ENCODE peak calls at places on chromosomes 7 and 10, in six cellular contexts. B, K, Z, D, S and O are unnamed samples.

GRCh38 chr7:30475580-30475979 is 3.0 kb downstream of the NOD1 start:
- DNase-seq in S (no peak), K (no peak), B (peak; percentile 47), D (no peak), Z (no peak), O (no peak)

GRCh38 chr7:148303295-148304013 is 287.1 kb upstream of the C7orf33 start:
- DNase-seq in K (no peak), S (peak; percentile 35), D (no peak), B (peak; percentile 14), Z (no peak), O (no peak)

GRCh38 chr10:15333909-15334649 is 37.0 kb downstream of the FAM171A1 start:
- DNase-seq in D (no peak), Z (no peak), B (peak; percentile 62), K (no peak), S (peak; percentile 33), O (no peak)

GRCh38 chr7:158544708-158545107 is 42.9 kb downstream of the PTPRN2 start:
- DNase-seq in S (no peak), K (no peak), D (no peak), B (no peak), Z (no peak), O (no peak)

GRCh38 chr10:121853950-121854349 is 73.9 kb downstream of the ATE1 start:
- DNase-seq in Z (no peak), D (no peak), K (no peak), B (no peak), S (no peak), O (no peak)

GRCh38 chr10:75246506-75246905 is 10.7 kb upstream of the COMTD1 start:
- DNase-seq in B (no peak), Z (no peak), K (no peak), D (no peak), S (no peak), O (peak; percentile 34)

GRCh38 chr10:73940634-73941221 is 29.8 kb downstream of the PLAU start:
- DNase-seq in D (peak; percentile 83), Z (peak; percentile 76), B (peak; percentile 54), K (peak; percentile 94), S (peak; percentile 91), O (peak; percentile 95)

GRCh38 chr7:17485368-17485767 is 186.9 kb downstream of the AHR start:
- DNase-seq in B (no peak), S (no peak), D (no peak), K (no peak), Z (no peak), O (no peak)

GRCh38 chr7:102132209-102132752 is 154.4 kb upstream of the SH2B2 start:
- DNase-seq in B (no peak), S (no peak), K (no peak), Z (no peak), D (no peak), O (no peak)

GRCh38 chr7:11332186-11332864 is 358.7 kb downstream of the PHF14 start:
- DNase-seq in B (no peak), S (no peak), K (no peak), D (no peak), Z (no peak), O (no peak)

GRCh38 chr7:47291461-47292051 is 290.4 kb downstream of the TNS3 start:
- DNase-seq in Z (no peak), B (peak; percentile 98), K (no peak), S (no peak), D (no peak), O (no peak)

GRCh38 chr10:2990764-2991163 is 76.6 kb upstream of the PFKP start:
- DNase-seq in S (no peak), Z (no peak), B (no peak), K (no peak), D (no peak), O (peak; percentile 13)

GRCh38 chr10:112024079-112024478 is 159.5 kb downstream of the GPAM start:
- DNase-seq in S (no peak), Z (no peak), K (no peak), D (no peak), B (no peak), O (no peak)

GRCh38 chr10:128537888-128538287 is 411.7 kb upstream of the MKI67 start:
- DNase-seq in B (no peak), D (no peak), S (no peak), K (no peak), Z (no peak), O (no peak)